ENCODE peak calls at places on chromosomes 6 and 20, in six cellular contexts. One of them, this sample, is unnamed.

GRCh38 chr6:42505377-42505702 is 53.6 kb upstream of the TRERF1 start:
- DNase-seq in bronchial epithelial cell: peak
- DNase-seq in ELF-1: no peak
- DNase-seq in memory B cell: no peak
- DNase-seq in SW480: no peak
- DNase-seq in GDM1: no peak
- DNase-seq in this sample: no peak

GRCh38 chr6:54103485-54103884 is 7.8 kb upstream of the MLIP start:
- DNase-seq in ELF-1: no peak
- DNase-seq in SW480: no peak
- DNase-seq in memory B cell: no peak
- DNase-seq in GDM1: no peak
- DNase-seq in bronchial epithelial cell: no peak
- DNase-seq in this sample: no peak

GRCh38 chr20:58691773-58692578 is 624 bp upstream of the NPEPL1 start:
- DNase-seq in ELF-1: no peak
- DNase-seq in memory B cell: no peak
- DNase-seq in bronchial epithelial cell: peak
- DNase-seq in SW480: no peak
- DNase-seq in GDM1: no peak
- DNase-seq in this sample: peak

GRCh38 chr6:227074-227782 is 65.1 kb upstream of the DUSP22 start:
- DNase-seq in bronchial epithelial cell: no peak
- DNase-seq in ELF-1: no peak
- DNase-seq in GDM1: no peak
- DNase-seq in memory B cell: no peak
- DNase-seq in SW480: no peak
- DNase-seq in this sample: no peak

GRCh38 chr6:149897015-149897697 is 757 bp downstream of the RAET1E start:
- DNase-seq in memory B cell: no peak
- DNase-seq in bronchial epithelial cell: peak
- DNase-seq in GDM1: no peak
- DNase-seq in SW480: peak
- DNase-seq in ELF-1: no peak
- DNase-seq in this sample: no peak

GRCh38 chr20:46255440-46256104 is 52.7 kb downstream of the CDH22 start:
- DNase-seq in GDM1: no peak
- DNase-seq in ELF-1: no peak
- DNase-seq in bronchial epithelial cell: peak
- DNase-seq in memory B cell: no peak
- DNase-seq in SW480: peak
- DNase-seq in this sample: no peak

GRCh38 chr6:139623382-139623781 is 248.9 kb upstream of the CITED2 start:
- DNase-seq in ELF-1: no peak
- DNase-seq in memory B cell: no peak
- DNase-seq in GDM1: no peak
- DNase-seq in bronchial epithelial cell: no peak
- DNase-seq in SW480: no peak
- DNase-seq in this sample: no peak

GRCh38 chr6:146847426-146847825 is 248.7 kb downstream of the ADGB start:
- DNase-seq in SW480: no peak
- DNase-seq in bronchial epithelial cell: peak
- DNase-seq in ELF-1: no peak
- DNase-seq in GDM1: no peak
- DNase-seq in memory B cell: no peak
- DNase-seq in this sample: no peak

GRCh38 chr6:25781134-25781533 is 26.6 kb downstream of the SLC17A4 start:
- DNase-seq in GDM1: no peak
- DNase-seq in ELF-1: no peak
- DNase-seq in memory B cell: no peak
- DNase-seq in bronchial epithelial cell: no peak
- DNase-seq in SW480: no peak
- DNase-seq in this sample: no peak

GRCh38 chr6:100096356-100096755 is 102.3 kb upstream of the MCHR2 start:
- DNase-seq in ELF-1: no peak
- DNase-seq in SW480: no peak
- DNase-seq in GDM1: no peak
- DNase-seq in bronchial epithelial cell: no peak
- DNase-seq in memory B cell: no peak
- DNase-seq in this sample: no peak

GRCh38 chr6:8539446-8539845 is 104.1 kb upstream of the SLC35B3 start:
- DNase-seq in SW480: peak
- DNase-seq in bronchial epithelial cell: peak
- DNase-seq in GDM1: no peak
- DNase-seq in ELF-1: no peak
- DNase-seq in memory B cell: no peak
- DNase-seq in this sample: peak

GRCh38 chr20:47310729-47311128 is 45.8 kb downstream of the ZMYND8 start:
- DNase-seq in bronchial epithelial cell: no peak
- DNase-seq in ELF-1: no peak
- DNase-seq in memory B cell: no peak
- DNase-seq in GDM1: no peak
- DNase-seq in SW480: no peak
- DNase-seq in this sample: no peak

GRCh38 chr6:158008894-158009891 is 27.5 kb downstream of the SYNJ2 start:
- DNase-seq in ELF-1: no peak
- DNase-seq in GDM1: peak
- DNase-seq in memory B cell: no peak
- DNase-seq in bronchial epithelial cell: no peak
- DNase-seq in SW480: no peak
- DNase-seq in this sample: no peak

GRCh38 chr6:30818426-30818841 is 65.9 kb upstream of the DDR1 start:
- DNase-seq in memory B cell: no peak
- DNase-seq in SW480: peak
- DNase-seq in bronchial epithelial cell: peak
- DNase-seq in GDM1: no peak
- DNase-seq in ELF-1: peak
- DNase-seq in this sample: no peak

GRCh38 chr20:3980260-3981131 is 34.9 kb downstream of the RNF24 start:
- DNase-seq in ELF-1: peak
- DNase-seq in SW480: no peak
- DNase-seq in bronchial epithelial cell: peak
- DNase-seq in memory B cell: no peak
- DNase-seq in GDM1: no peak
- DNase-seq in this sample: no peak

GRCh38 chr20:21342656-21343345 is 39.7 kb downstream of the XRN2 start:
- DNase-seq in ELF-1: no peak
- DNase-seq in bronchial epithelial cell: no peak
- DNase-seq in memory B cell: no peak
- DNase-seq in GDM1: no peak
- DNase-seq in SW480: no peak
- DNase-seq in this sample: no peak

GRCh38 chr20:58557713-58558335 is 42.6 kb upstream of the APCDD1L start:
- DNase-seq in GDM1: no peak
- DNase-seq in memory B cell: no peak
- DNase-seq in bronchial epithelial cell: peak
- DNase-seq in SW480: no peak
- DNase-seq in ELF-1: no peak
- DNase-seq in this sample: no peak

GRCh38 chr6:105374010-105374420 is 28.9 kb downstream of the PREP start:
- DNase-seq in ELF-1: no peak
- DNase-seq in GDM1: no peak
- DNase-seq in memory B cell: no peak
- DNase-seq in bronchial epithelial cell: peak
- DNase-seq in SW480: no peak
- DNase-seq in this sample: no peak

GRCh38 chr6:74510878-74511277 is 695.0 kb downstream of the COL12A1 start:
- DNase-seq in bronchial epithelial cell: peak
- DNase-seq in memory B cell: no peak
- DNase-seq in ELF-1: no peak
- DNase-seq in GDM1: no peak
- DNase-seq in SW480: no peak
- DNase-seq in this sample: no peak

GRCh38 chr6:26195376-26195923 is 108.2 kb downstream of the HFE start:
- DNase-seq in GDM1: peak
- DNase-seq in bronchial epithelial cell: peak
- DNase-seq in memory B cell: peak
- DNase-seq in ELF-1: peak
- DNase-seq in SW480: peak
- DNase-seq in this sample: no peak

GRCh38 chr20:21101453-21102251 is 4.5 kb downstream of the LINC00237 start:
- DNase-seq in bronchial epithelial cell: no peak
- DNase-seq in GDM1: no peak
- DNase-seq in SW480: peak
- DNase-seq in ELF-1: peak
- DNase-seq in memory B cell: peak
- DNase-seq in this sample: no peak

GRCh38 chr6:7542065-7542877 is 800 bp downstream of the DSP start:
- DNase-seq in memory B cell: peak
- DNase-seq in SW480: peak
- DNase-seq in GDM1: no peak
- DNase-seq in bronchial epithelial cell: no peak
- DNase-seq in ELF-1: no peak
- DNase-seq in this sample: no peak

GRCh38 chr6:12785921-12786320 is 69.4 kb downstream of the PHACTR1 start:
- DNase-seq in ELF-1: no peak
- DNase-seq in memory B cell: no peak
- DNase-seq in GDM1: no peak
- DNase-seq in bronchial epithelial cell: no peak
- DNase-seq in SW480: no peak
- DNase-seq in this sample: no peak